ENCODE peak calls at places on chromosomes 7 and 10, in ten cellular contexts. M, D, I, S, K, B, O, Y, A and V are unnamed samples.

GRCh38 chr10:43857206-43857952 is 208.7 kb upstream of the ZNF32 start:
- DNase-seq in K (no peak), I (no peak), O (no peak), B (no peak), M (peak), Y (peak), D (no peak), A (no peak), S (peak), V (peak)

GRCh38 chr10:35327770-35328403 is 8.4 kb upstream of the CCNY start:
- DNase-seq in D (no peak), M (no peak), K (no peak), S (no peak), I (no peak), O (no peak), Y (no peak), A (no peak), B (no peak), V (peak)

GRCh38 chr7:99733448-99733847 is 1.5 kb downstream of the CYP3A7 start:
- DNase-seq in O (no peak), A (no peak), B (no peak), D (no peak), I (no peak), K (no peak), M (no peak), Y (no peak), S (no peak), V (no peak)

GRCh38 chr7:36984710-36985308 is 260.5 kb upstream of the AOAH start:
- DNase-seq in D (no peak), B (no peak), Y (no peak), M (no peak), I (no peak), K (no peak), S (no peak), O (no peak), A (no peak), V (no peak)

GRCh38 chr10:92891885-92892705 is 43.8 kb downstream of the EXOC6 start:
- DNase-seq in Y (peak), I (no peak), B (no peak), S (peak), K (no peak), O (no peak), A (no peak), M (peak), D (peak), V (peak)

GRCh38 chr10:34156781-34157425 is 658.2 kb downstream of the PARD3 start:
- DNase-seq in B (no peak), D (no peak), M (peak), O (no peak), A (no peak), S (peak), I (no peak), Y (peak), K (no peak), V (peak)

GRCh38 chr7:74388880-74389415 is 64.8 kb upstream of the GTF2IRD1 start:
- DNase-seq in D (no peak), B (no peak), A (no peak), Y (no peak), I (no peak), O (no peak), M (peak), K (no peak), S (no peak), V (no peak)

GRCh38 chr7:24727165-24728120 is 29.8 kb downstream of the GSDME start:
- DNase-seq in I (no peak), S (no peak), B (no peak), M (peak), A (no peak), O (no peak), D (no peak), K (no peak), Y (peak), V (no peak)

GRCh38 chr10:116316533-116316932 is 7.7 kb upstream of the CCDC172 start:
- DNase-seq in K (no peak), D (no peak), S (peak), M (no peak), I (no peak), B (no peak), Y (no peak), A (no peak), O (no peak), V (peak)

GRCh38 chr7:41030673-41031072 is 672.2 kb downstream of the INHBA start:
- DNase-seq in S (peak), D (no peak), B (no peak), M (no peak), Y (no peak), I (no peak), A (no peak), O (no peak), K (no peak), V (peak)

GRCh38 chr10:116274141-116274861 is 1.3 kb upstream of the GFRA1 start:
- DNase-seq in D (no peak), A (no peak), K (peak), O (peak), B (no peak), Y (peak), M (peak), S (peak), I (no peak), V (peak)

GRCh38 chr7:77697535-77697831 is 1.2 kb downstream of the RSBN1L start:
- DNase-seq in A (no peak), S (no peak), D (no peak), Y (no peak), M (peak), K (no peak), O (no peak), I (peak), B (no peak), V (no peak)

GRCh38 chr7:83806538-83806937 is 157.6 kb upstream of the SEMA3E start:
- DNase-seq in I (no peak), S (no peak), D (no peak), O (no peak), M (no peak), K (no peak), Y (no peak), A (no peak), B (no peak), V (no peak)

GRCh38 chr7:106177738-106178592 is 65.9 kb upstream of the SYPL1 start:
- DNase-seq in M (no peak), Y (no peak), K (no peak), B (no peak), D (no peak), I (no peak), O (no peak), S (no peak), A (no peak), V (no peak)

GRCh38 chr10:86846088-86846487 is 89.7 kb downstream of the BMPR1A start:
- DNase-seq in Y (no peak), S (no peak), A (no peak), I (no peak), B (no peak), M (no peak), D (no peak), O (no peak), K (no peak), V (no peak)

GRCh38 chr7:43018446-43018845 is 86.3 kb downstream of the MRPL32 start:
- DNase-seq in I (no peak), O (no peak), S (peak), B (no peak), M (no peak), K (no peak), D (no peak), Y (no peak), A (no peak), V (no peak)

GRCh38 chr10:125502276-125502675 is 180.7 kb downstream of the TEX36 start:
- DNase-seq in K (no peak), A (no peak), M (no peak), D (no peak), S (no peak), I (no peak), Y (no peak), B (no peak), O (no peak), V (no peak)

GRCh38 chr7:727806-728460 is 852 bp upstream of the PRKAR1B start:
- DNase-seq in Y (no peak), B (no peak), A (no peak), I (no peak), K (peak), M (peak), D (no peak), O (no peak), S (no peak), V (peak)

GRCh38 chr7:109915670-109916069 is 1175.3 kb upstream of the LRRN3 start:
- DNase-seq in B (no peak), D (no peak), O (no peak), M (no peak), K (no peak), S (no peak), Y (no peak), I (no peak), A (no peak), V (no peak)

GRCh38 chr7:45099891-45100760 is 11.4 kb upstream of the NACAD start:
- DNase-seq in Y (no peak), A (no peak), I (no peak), O (no peak), S (no peak), B (no peak), D (no peak), K (no peak), M (no peak), V (no peak)

GRCh38 chr10:126904807-126905686 is at the start of gene DOCK1:
- DNase-seq in M (peak), K (peak), S (peak), O (peak), I (no peak), B (peak), A (peak), Y (peak), D (peak), V (peak)

GRCh38 chr10:102226542-102226870 is 407 bp downstream of the ELOVL3 start:
- DNase-seq in B (no peak), D (no peak), M (no peak), S (no peak), A (no peak), I (no peak), K (no peak), O (no peak), Y (no peak), V (no peak)

GRCh38 chr7:49773082-49773938 is at the start of gene VWC2:
- DNase-seq in K (peak), D (no peak), M (peak), O (peak), S (no peak), I (no peak), A (no peak), Y (no peak), B (no peak), V (no peak)

GRCh38 chr10:29057712-29058426 is 231.0 kb upstream of the LYZL1 start:
- DNase-seq in Y (peak), O (no peak), I (no peak), B (no peak), S (no peak), A (no peak), K (no peak), D (no peak), M (peak), V (no peak)

GRCh38 chr7:20786049-20786412 is 655 bp downstream of the SP8 start:
- DNase-seq in Y (no peak), I (no peak), A (no peak), D (no peak), M (no peak), O (no peak), K (no peak), S (no peak), B (no peak), V (peak)

GRCh38 chr7:14048889-14049288 is 59.4 kb upstream of the ETV1 start:
- DNase-seq in K (no peak), O (no peak), A (no peak), Y (peak), S (no peak), I (no peak), B (no peak), D (no peak), M (no peak), V (peak)

GRCh38 chr7:98238976-98239375 is 13.1 kb downstream of the TECPR1 start:
- DNase-seq in O (no peak), D (no peak), M (no peak), Y (no peak), K (no peak), A (no peak), S (no peak), B (no peak), I (no peak), V (peak)

GRCh38 chr7:77330169-77330882 is 85.8 kb downstream of the GSAP start:
- DNase-seq in S (no peak), I (peak), A (no peak), Y (no peak), B (peak), K (no peak), O (no peak), D (peak), M (no peak), V (peak)

GRCh38 chr7:112510032-112510742 is 29.4 kb downstream of the LSMEM1 start:
- DNase-seq in B (no peak), O (no peak), I (peak), D (no peak), M (peak), Y (peak), K (no peak), A (no peak), S (peak), V (peak)

GRCh38 chr10:103193820-103194529 is 903 bp upstream of the NT5C2 start:
- DNase-seq in D (no peak), K (no peak), M (peak), A (no peak), Y (peak), B (no peak), I (peak), O (no peak), S (no peak), V (no peak)

GRCh38 chr10:35765039-35765662 is 123.1 kb upstream of the FZD8 start:
- DNase-seq in B (no peak), I (no peak), K (peak), O (peak), A (peak), M (peak), Y (no peak), D (no peak), S (no peak), V (peak)

GRCh38 chr7:140719711-140720110 is 23.2 kb downstream of the NDUFB2 start:
- DNase-seq in A (no peak), D (no peak), B (no peak), O (no peak), M (no peak), K (no peak), S (no peak), I (no peak), Y (peak), V (no peak)

GRCh38 chr7:64431838-64432237 is 118.1 kb downstream of the ZNF736 start:
- DNase-seq in M (no peak), Y (no peak), B (no peak), I (no peak), K (no peak), S (no peak), O (no peak), D (no peak), A (no peak), V (no peak)

GRCh38 chr10:62581351-62581750 is 207.2 kb downstream of the ZNF365 start:
- DNase-seq in I (no peak), M (no peak), O (no peak), D (no peak), Y (no peak), A (no peak), B (no peak), S (no peak), K (no peak), V (no peak)